ENCODE peak calls at places on chromosomes 16 and 17, in seven cellular contexts. One of them, this sample, is unnamed. For H3K9me3, the result is how much of the 10 kb centered on the place peaks cover.

GRCh38 chr17:74454197-74455024 is 12.0 kb upstream of the CD300A start:
- DNase-seq in lung: no peak
- DNase-seq in prostate gland: peak
- DNase-seq in endodermal cell: peak
- DNase-seq in K562: no peak
- DNase-seq in CD4-positive, alpha-beta memory T cell: no peak
- DNase-seq in psoas muscle: peak
- DNase-seq in this sample: no peak

GRCh38 chr16:24853830-24854229 is 8.1 kb downstream of the SLC5A11 start:
- DNase-seq in lung: no peak
- DNase-seq in CD4-positive, alpha-beta memory T cell: no peak
- DNase-seq in K562: no peak
- DNase-seq in prostate gland: peak
- DNase-seq in psoas muscle: no peak
- DNase-seq in endodermal cell: no peak
- DNase-seq in this sample: no peak

GRCh38 chr17:29590261-29590978 is 972 bp upstream of the GIT1 start:
- DNase-seq in psoas muscle: no peak
- DNase-seq in prostate gland: no peak
- DNase-seq in K562: no peak
- DNase-seq in lung: no peak
- DNase-seq in endodermal cell: no peak
- DNase-seq in CD4-positive, alpha-beta memory T cell: no peak
- DNase-seq in this sample: no peak

GRCh38 chr16:87707714-87708113 is 58.1 kb downstream of the KLHDC4 start:
- DNase-seq in K562: no peak
- DNase-seq in psoas muscle: no peak
- DNase-seq in CD4-positive, alpha-beta memory T cell: no peak
- DNase-seq in lung: no peak
- DNase-seq in endodermal cell: no peak
- DNase-seq in prostate gland: no peak
- DNase-seq in this sample: no peak

GRCh38 chr17:82385559-82386255 is 14.1 kb downstream of the UTS2R start:
- DNase-seq in endodermal cell: peak
- DNase-seq in lung: no peak
- DNase-seq in K562: no peak
- DNase-seq in prostate gland: no peak
- DNase-seq in psoas muscle: no peak
- DNase-seq in CD4-positive, alpha-beta memory T cell: no peak
- DNase-seq in this sample: no peak

GRCh38 chr17:39704821-39705551 is 5.1 kb downstream of the ERBB2 start:
- DNase-seq in prostate gland: peak
- DNase-seq in endodermal cell: peak
- DNase-seq in K562: no peak
- DNase-seq in lung: no peak
- DNase-seq in psoas muscle: no peak
- DNase-seq in CD4-positive, alpha-beta memory T cell: no peak
- DNase-seq in this sample: no peak

GRCh38 chr17:7610641-7611040 is 4.1 kb downstream of the FXR2 start:
- DNase-seq in endodermal cell: no peak
- DNase-seq in prostate gland: no peak
- DNase-seq in CD4-positive, alpha-beta memory T cell: no peak
- DNase-seq in lung: no peak
- DNase-seq in K562: no peak
- DNase-seq in psoas muscle: no peak
- DNase-seq in this sample: no peak

GRCh38 chr17:72702136-72702735 is 390.3 kb downstream of the SLC39A11 start:
- DNase-seq in lung: no peak
- DNase-seq in endodermal cell: no peak
- DNase-seq in psoas muscle: no peak
- DNase-seq in CD4-positive, alpha-beta memory T cell: no peak
- DNase-seq in prostate gland: no peak
- DNase-seq in K562: no peak
- DNase-seq in this sample: no peak

GRCh38 chr17:78973196-78973595 is 6.5 kb downstream of the LGALS3BP start:
- DNase-seq in endodermal cell: peak
- DNase-seq in K562: no peak
- DNase-seq in CD4-positive, alpha-beta memory T cell: no peak
- DNase-seq in lung: no peak
- DNase-seq in psoas muscle: no peak
- DNase-seq in prostate gland: no peak
- DNase-seq in this sample: no peak

GRCh38 chr17:917391-917811 is 62.2 kb downstream of the NXN start:
- DNase-seq in prostate gland: no peak
- DNase-seq in psoas muscle: no peak
- DNase-seq in endodermal cell: no peak
- DNase-seq in K562: no peak
- DNase-seq in CD4-positive, alpha-beta memory T cell: no peak
- DNase-seq in lung: no peak
- DNase-seq in this sample: no peak

GRCh38 chr17:17401271-17401781 is 75.5 kb upstream of the MED9 start:
- DNase-seq in endodermal cell: peak
- DNase-seq in lung: no peak
- DNase-seq in psoas muscle: peak
- DNase-seq in prostate gland: no peak
- DNase-seq in K562: peak
- DNase-seq in CD4-positive, alpha-beta memory T cell: no peak
- DNase-seq in this sample: no peak

GRCh38 chr16:54519161-54519685 is 232.6 kb upstream of the IRX3 start:
- DNase-seq in prostate gland: no peak
- DNase-seq in psoas muscle: no peak
- DNase-seq in endodermal cell: peak
- DNase-seq in CD4-positive, alpha-beta memory T cell: no peak
- DNase-seq in lung: no peak
- DNase-seq in K562: no peak
- DNase-seq in this sample: no peak

GRCh38 chr16:15961060-15961511 is 11.7 kb downstream of the ABCC1 start:
- DNase-seq in endodermal cell: no peak
- DNase-seq in lung: no peak
- DNase-seq in CD4-positive, alpha-beta memory T cell: peak
- DNase-seq in psoas muscle: no peak
- DNase-seq in K562: no peak
- DNase-seq in prostate gland: no peak
- DNase-seq in this sample: peak

GRCh38 chr17:52032454-52032853 is 126.1 kb downstream of the CA10 start:
- DNase-seq in psoas muscle: no peak
- DNase-seq in K562: no peak
- DNase-seq in prostate gland: peak
- DNase-seq in CD4-positive, alpha-beta memory T cell: no peak
- DNase-seq in lung: no peak
- DNase-seq in endodermal cell: no peak
- DNase-seq in this sample: no peak

GRCh38 chr17:19703776-19704371 is 12.5 kb downstream of the SLC47A2 start:
- DNase-seq in lung: no peak
- DNase-seq in prostate gland: no peak
- DNase-seq in CD4-positive, alpha-beta memory T cell: no peak
- DNase-seq in psoas muscle: no peak
- DNase-seq in K562: peak
- DNase-seq in endodermal cell: peak
- DNase-seq in this sample: no peak

GRCh38 chr16:69535123-69536050 is 30.4 kb upstream of the NFAT5 start:
- DNase-seq in CD4-positive, alpha-beta memory T cell: no peak
- DNase-seq in K562: no peak
- DNase-seq in lung: no peak
- DNase-seq in endodermal cell: peak
- DNase-seq in prostate gland: no peak
- DNase-seq in psoas muscle: no peak
- DNase-seq in this sample: no peak

GRCh38 chr17:76566988-76567431 is 18.6 kb downstream of the ST6GALNAC2 start:
- DNase-seq in psoas muscle: no peak
- DNase-seq in prostate gland: no peak
- DNase-seq in K562: peak
- DNase-seq in endodermal cell: peak
- DNase-seq in CD4-positive, alpha-beta memory T cell: no peak
- DNase-seq in lung: no peak
- DNase-seq in this sample: no peak

GRCh38 chr16:27425961-27426360 is 24.0 kb downstream of the IL21R start:
- DNase-seq in endodermal cell: no peak
- DNase-seq in prostate gland: no peak
- DNase-seq in psoas muscle: no peak
- DNase-seq in lung: no peak
- DNase-seq in K562: no peak
- DNase-seq in CD4-positive, alpha-beta memory T cell: no peak
- DNase-seq in this sample: no peak

GRCh38 chr16:55871411-55872038 is 3.6 kb downstream of the CES5A start:
- DNase-seq in psoas muscle: no peak
- DNase-seq in lung: no peak
- DNase-seq in K562: no peak
- DNase-seq in CD4-positive, alpha-beta memory T cell: no peak
- DNase-seq in prostate gland: no peak
- DNase-seq in endodermal cell: no peak
- DNase-seq in this sample: no peak

GRCh38 chr16:4008116-4008515 is 108.1 kb downstream of the ADCY9 start:
- DNase-seq in K562: no peak
- DNase-seq in psoas muscle: no peak
- DNase-seq in CD4-positive, alpha-beta memory T cell: no peak
- DNase-seq in endodermal cell: no peak
- DNase-seq in prostate gland: no peak
- DNase-seq in lung: no peak
- DNase-seq in this sample: no peak
- H3K9me3 ChIP-seq in K562: under half
- H3K9me3 ChIP-seq in psoas muscle: under half
- H3K9me3 ChIP-seq in CD4-positive, alpha-beta memory T cell: under half
- H3K9me3 ChIP-seq in endodermal cell: under half
- H3K9me3 ChIP-seq in prostate gland: under half
- H3K9me3 ChIP-seq in lung: under half
- H3K9me3 ChIP-seq in this sample: under half

DNA sequence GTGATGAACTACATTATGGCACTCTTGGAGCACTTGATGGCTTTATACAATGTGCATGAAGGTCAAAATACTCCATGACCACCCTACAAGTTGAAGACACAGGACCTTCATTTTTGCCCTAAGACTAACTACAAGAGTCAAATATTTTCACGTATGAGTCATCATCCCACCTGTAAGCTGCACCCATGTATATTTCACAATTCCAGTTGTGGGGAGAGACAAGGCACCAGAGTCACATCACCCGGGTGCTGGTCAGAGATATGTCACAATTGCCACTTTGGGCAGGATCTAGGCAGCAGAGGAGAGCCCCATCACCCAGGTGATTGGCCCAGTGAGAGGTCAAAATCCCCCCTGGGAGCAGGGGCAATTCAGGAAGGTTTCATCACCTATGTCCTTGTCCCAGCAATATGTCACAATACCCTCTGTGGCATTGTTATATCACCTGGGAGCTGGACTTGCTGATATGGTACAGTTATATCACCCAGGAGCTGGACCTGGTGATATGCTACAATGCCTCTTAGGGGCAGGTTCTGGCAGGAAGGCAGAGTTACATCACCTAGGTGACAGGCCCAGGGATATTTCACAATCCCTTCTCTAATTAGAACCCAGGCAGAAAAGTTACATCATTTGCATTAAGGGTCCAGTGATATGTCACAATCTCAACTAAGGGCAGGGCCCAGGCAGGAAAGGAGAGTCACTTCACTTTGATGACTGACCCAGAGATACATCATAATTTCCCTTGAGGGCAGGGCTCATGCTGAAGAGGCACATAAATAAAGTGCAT is 1839.2 kb downstream of the TP53TG3F start:
- DNase-seq in CD4-positive, alpha-beta memory T cell: no peak
- DNase-seq in psoas muscle: no peak
- DNase-seq in lung: no peak
- DNase-seq in endodermal cell: no peak
- DNase-seq in K562: no peak
- DNase-seq in prostate gland: no peak
- DNase-seq in this sample: no peak
- H3K9me3 ChIP-seq in CD4-positive, alpha-beta memory T cell: under half
- H3K9me3 ChIP-seq in psoas muscle: under half
- H3K9me3 ChIP-seq in lung: under half
- H3K9me3 ChIP-seq in endodermal cell: half or more
- H3K9me3 ChIP-seq in K562: under half
- H3K9me3 ChIP-seq in prostate gland: under half
- H3K9me3 ChIP-seq in this sample: under half

DNA sequence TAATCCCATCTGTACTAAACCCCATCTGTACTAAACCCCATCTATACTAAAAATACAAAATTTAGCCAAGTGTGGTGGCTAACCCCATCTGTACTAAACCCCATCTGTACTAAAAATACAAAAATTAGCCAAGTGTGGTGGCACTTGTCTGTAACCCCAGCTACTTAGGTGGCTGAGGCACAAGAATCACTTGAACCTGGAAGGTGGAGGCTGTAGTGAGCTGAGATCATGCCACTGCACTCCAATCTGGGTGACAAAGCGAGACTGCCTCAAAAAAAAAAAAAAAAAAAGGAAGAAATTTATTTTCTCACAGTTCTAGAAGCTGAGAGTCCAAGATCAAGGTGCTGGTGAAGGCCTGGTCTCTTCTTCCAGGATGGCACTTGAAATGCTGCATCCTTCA is 12.1 kb downstream of the ZFP1 start:
- DNase-seq in prostate gland: no peak
- DNase-seq in endodermal cell: no peak
- DNase-seq in CD4-positive, alpha-beta memory T cell: no peak
- DNase-seq in psoas muscle: no peak
- DNase-seq in K562: no peak
- DNase-seq in lung: no peak
- DNase-seq in this sample: no peak
- H3K9me3 ChIP-seq in prostate gland: under half
- H3K9me3 ChIP-seq in endodermal cell: half or more
- H3K9me3 ChIP-seq in CD4-positive, alpha-beta memory T cell: under half
- H3K9me3 ChIP-seq in psoas muscle: under half
- H3K9me3 ChIP-seq in K562: under half
- H3K9me3 ChIP-seq in lung: under half
- H3K9me3 ChIP-seq in this sample: under half

GRCh38 chr16:3375680-3376079 is 20.0 kb downstream of the OR2C1 start:
- DNase-seq in CD4-positive, alpha-beta memory T cell: no peak
- DNase-seq in prostate gland: no peak
- DNase-seq in psoas muscle: no peak
- DNase-seq in endodermal cell: no peak
- DNase-seq in lung: no peak
- DNase-seq in K562: no peak
- DNase-seq in this sample: no peak

GRCh38 chr16:3383045-3383448 is 17.8 kb downstream of the ZSCAN32 start:
- DNase-seq in lung: no peak
- DNase-seq in prostate gland: no peak
- DNase-seq in CD4-positive, alpha-beta memory T cell: no peak
- DNase-seq in endodermal cell: no peak
- DNase-seq in K562: no peak
- DNase-seq in psoas muscle: no peak
- DNase-seq in this sample: no peak

DNA sequence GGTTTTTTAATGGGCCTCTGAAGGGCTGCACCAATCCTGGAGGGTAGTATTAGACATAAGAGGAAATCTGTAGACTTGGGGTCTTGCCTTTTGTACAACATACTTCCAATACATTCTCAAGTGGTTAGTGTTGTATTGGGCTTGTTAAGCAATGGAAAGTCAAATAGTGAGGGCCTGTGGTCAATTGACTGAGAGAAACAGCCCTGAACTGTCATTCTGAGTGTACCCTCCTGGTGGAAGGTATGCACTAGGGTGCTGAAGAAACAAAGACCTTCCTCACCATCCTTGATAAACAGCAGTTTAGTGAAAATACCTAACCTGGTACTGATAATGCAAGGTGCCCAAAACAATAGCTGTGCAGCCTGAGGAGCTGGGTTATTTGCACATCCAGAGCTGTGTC is 22.2 kb downstream of the OR2C1 start:
- DNase-seq in lung: no peak
- DNase-seq in psoas muscle: no peak
- DNase-seq in prostate gland: no peak
- DNase-seq in endodermal cell: no peak
- DNase-seq in CD4-positive, alpha-beta memory T cell: no peak
- DNase-seq in K562: no peak
- DNase-seq in this sample: no peak
- H3K9me3 ChIP-seq in lung: under half
- H3K9me3 ChIP-seq in psoas muscle: half or more
- H3K9me3 ChIP-seq in prostate gland: under half
- H3K9me3 ChIP-seq in endodermal cell: under half
- H3K9me3 ChIP-seq in CD4-positive, alpha-beta memory T cell: under half
- H3K9me3 ChIP-seq in K562: under half
- H3K9me3 ChIP-seq in this sample: under half

GRCh38 chr17:70422862-70423261 is 253.5 kb downstream of the KCNJ2 start:
- DNase-seq in lung: no peak
- DNase-seq in K562: no peak
- DNase-seq in CD4-positive, alpha-beta memory T cell: no peak
- DNase-seq in psoas muscle: no peak
- DNase-seq in prostate gland: no peak
- DNase-seq in endodermal cell: no peak
- DNase-seq in this sample: no peak
- H3K9me3 ChIP-seq in lung: under half
- H3K9me3 ChIP-seq in K562: under half
- H3K9me3 ChIP-seq in CD4-positive, alpha-beta memory T cell: under half
- H3K9me3 ChIP-seq in psoas muscle: under half
- H3K9me3 ChIP-seq in prostate gland: under half
- H3K9me3 ChIP-seq in endodermal cell: under half
- H3K9me3 ChIP-seq in this sample: under half

This sample was measured in T-helper 17 cell.